ENCODE peak calls at places on chromosome 18, in seven cellular contexts. A is T-helper 1 cell; S is WTC11; Y is NCI-H1417; F is lung microvascular endothelial cell; B is stimulated activated CD4-positive, alpha-beta T cell treated with anti-CD3 and anti-CD28 coated beads, Interleukin-2, amount 100 ng/mL, for 48 hours; D is fibroblast of gingiva. G is an unnamed sample.

GRCh38 chr18:7872569-7872968 is 305.5 kb downstream of the PTPRM start:
- DNase-seq in A (no peak), S (no peak), Y (peak), F (peak), B (no peak), D (peak), G (no peak)

GRCh38 chr18:5958822-5959221 is 63.5 kb upstream of the TMEM200C start:
- DNase-seq in A (no peak), S (no peak), Y (no peak), F (no peak), B (no peak), D (no peak), G (no peak)

GRCh38 chr18:61833978-61834377 is 58.8 kb downstream of the RNF152 start:
- DNase-seq in A (no peak), S (no peak), Y (no peak), F (peak), B (no peak), D (no peak), G (no peak)

GRCh38 chr18:46660955-46661749 is 4.1 kb upstream of the LOXHD1 start:
- DNase-seq in A (no peak), S (peak), Y (no peak), F (peak), B (no peak), D (peak), G (peak)

GRCh38 chr18:23377669-23378469 is 75.2 kb upstream of the RIOK3 start:
- DNase-seq in A (peak), S (no peak), Y (no peak), F (peak), B (no peak), D (peak), G (no peak)

GRCh38 chr18:1659190-1659589 is 754.5 kb downstream of the ADCYAP1 start:
- DNase-seq in A (no peak), S (no peak), Y (peak), F (no peak), B (no peak), D (no peak), G (no peak)

GRCh38 chr18:63603772-63604171 is 16.6 kb downstream of the SERPINB13 start:
- DNase-seq in A (peak), S (no peak), Y (no peak), F (no peak), B (no peak), D (no peak), G (no peak)

GRCh38 chr18:57533399-57533884 is 53.1 kb downstream of the FECH start:
- DNase-seq in A (no peak), S (peak), Y (no peak), F (no peak), B (no peak), D (peak), G (peak)

GRCh38 chr18:69584429-69584828 is 183.7 kb downstream of the DOK6 start:
- DNase-seq in A (no peak), S (no peak), Y (no peak), F (no peak), B (no peak), D (no peak), G (no peak)

GRCh38 chr18:34495434-34495833 is 214.7 kb upstream of the DTNA start:
- DNase-seq in A (no peak), S (no peak), Y (peak), F (no peak), B (no peak), D (no peak), G (no peak)

GRCh38 chr18:13257361-13257980 is 38.9 kb downstream of the LDLRAD4 start:
- DNase-seq in A (no peak), S (no peak), Y (no peak), F (no peak), B (no peak), D (no peak), G (no peak)

GRCh38 chr18:35456181-35456850 is 41.4 kb downstream of the INO80C start:
- DNase-seq in A (no peak), S (no peak), Y (no peak), F (peak), B (no peak), D (no peak), G (no peak)

GRCh38 chr18:24964213-24964612 is 387.8 kb downstream of the ZNF521 start:
- DNase-seq in A (no peak), S (peak), Y (peak), F (peak), B (no peak), D (peak), G (no peak)

GRCh38 chr18:30920757-30921156 is 121.8 kb downstream of the DSC3 start:
- DNase-seq in A (no peak), S (no peak), Y (no peak), F (no peak), B (no peak), D (no peak), G (no peak)

GRCh38 chr18:59123588-59124369 is 15.9 kb upstream of the SEC11C start:
- DNase-seq in A (peak), S (no peak), Y (peak), F (peak), B (no peak), D (peak), G (no peak)

GRCh38 chr18:58800582-58800981 is 64.1 kb upstream of the ZNF532 start:
- DNase-seq in A (no peak), S (no peak), Y (no peak), F (no peak), B (no peak), D (no peak), G (no peak)

GRCh38 chr18:21703241-21703820 is 1.2 kb downstream of the ABHD3 start:
- DNase-seq in A (no peak), S (peak), Y (peak), F (no peak), B (no peak), D (no peak), G (peak)

GRCh38 chr18:10750386-10751035 is 224.7 kb downstream of the NAPG start:
- DNase-seq in A (no peak), S (no peak), Y (no peak), F (peak), B (no peak), D (no peak), G (no peak)

GRCh38 chr18:32937007-32937540 is 164.3 kb upstream of the KLHL14 start:
- DNase-seq in A (no peak), S (no peak), Y (no peak), F (no peak), B (no peak), D (no peak), G (peak)

GRCh38 chr18:3998698-3999333 is 456.3 kb downstream of the DLGAP1 start:
- DNase-seq in A (no peak), S (no peak), Y (peak), F (peak), B (no peak), D (peak), G (no peak)

GRCh38 chr18:52280702-52281101 is 59.3 kb upstream of the DCC start:
- DNase-seq in A (no peak), S (no peak), Y (no peak), F (no peak), B (no peak), D (no peak), G (no peak)

GRCh38 chr18:79851489-79851888 is 53.8 kb downstream of the KCNG2 start:
- DNase-seq in A (no peak), S (no peak), Y (no peak), F (no peak), B (no peak), D (no peak), G (no peak)

GRCh38 chr18:36015629-36016028 is 43.1 kb downstream of the RMP24 start:
- DNase-seq in A (no peak), S (no peak), Y (no peak), F (no peak), B (no peak), D (no peak), G (no peak)

GRCh38 chr18:944440-944839 is 39.8 kb downstream of the ADCYAP1 start:
- DNase-seq in A (no peak), S (no peak), Y (peak), F (peak), B (no peak), D (no peak), G (no peak)

GRCh38 chr18:49020129-49020528 is 69.4 kb upstream of the SMAD7 start:
- DNase-seq in A (no peak), S (no peak), Y (no peak), F (no peak), B (no peak), D (no peak), G (no peak)

GRCh38 chr18:67239826-67240225 is 276.7 kb downstream of the DSEL start:
- DNase-seq in A (no peak), S (no peak), Y (no peak), F (no peak), B (no peak), D (no peak), G (no peak)

GRCh38 chr18:24560511-24560981 is 100.1 kb downstream of the HRH4 start:
- DNase-seq in A (no peak), S (peak), Y (no peak), F (no peak), B (no peak), D (no peak), G (peak)

GRCh38 chr18:46721331-46721730 is 35.5 kb downstream of the ST8SIA5 start:
- DNase-seq in A (no peak), S (no peak), Y (no peak), F (no peak), B (no peak), D (no peak), G (no peak)

GRCh38 chr18:13218376-13219011 is at the start of gene LDLRAD4:
- DNase-seq in A (peak), S (no peak), Y (peak), F (peak), B (peak), D (no peak), G (peak)

GRCh38 chr18:25282922-25283703 is 68.9 kb downstream of the ZNF521 start:
- DNase-seq in A (no peak), S (no peak), Y (peak), F (peak), B (no peak), D (no peak), G (no peak)

GRCh38 chr18:7174359-7175107 is 56.4 kb upstream of the LRRC30 start:
- DNase-seq in A (no peak), S (peak), Y (no peak), F (no peak), B (no peak), D (peak), G (peak)